ENCODE peak calls at places on chromosome 18, in five cellular contexts. Q is CD4-positive, alpha-beta T cell; N is progenitor cell of endocrine pancreas; P is MCF 10A; D is HCT116. I is an unnamed sample.

GRCh38 chr18:23881778-23882177 is 132.8 kb upstream of the TTC39C start:
- DNase-seq in Q (no peak), D (no peak), P (no peak), N (no peak), I (no peak)

GRCh38 chr18:76564636-76565237 is 69.7 kb upstream of the ZNF516 start:
- DNase-seq in P (no peak), D (no peak), Q (no peak), N (no peak), I (no peak)

GRCh38 chr18:56565596-56566355 is 72.6 kb downstream of the TXNL1 start:
- DNase-seq in P (peak), N (no peak), Q (no peak), D (no peak), I (no peak)

GRCh38 chr18:9690418-9691178 is 17.5 kb upstream of the RAB31 start:
- DNase-seq in P (no peak), Q (no peak), N (no peak), D (no peak), I (no peak)

GRCh38 chr18:46497129-46497528 is 159.9 kb downstream of the LOXHD1 start:
- DNase-seq in Q (no peak), N (peak), D (no peak), P (peak), I (peak)

GRCh38 chr18:2895391-2895790 is 48.6 kb downstream of the EMILIN2 start:
- DNase-seq in N (no peak), P (no peak), D (no peak), Q (no peak), I (no peak)

GRCh38 chr18:68847219-68847860 is 49.5 kb downstream of the CCDC102B start:
- DNase-seq in Q (no peak), D (peak), P (peak), N (no peak), I (no peak)

GRCh38 chr18:59265246-59266018 is 7.8 kb downstream of the RAX start:
- DNase-seq in D (no peak), N (no peak), P (no peak), Q (no peak), I (peak)

GRCh38 chr18:59300676-59301285 is 17.7 kb downstream of the CPLX4 start:
- DNase-seq in D (no peak), Q (no peak), P (peak), N (no peak), I (no peak)

GRCh38 chr18:5842653-5843052 is 52.7 kb downstream of the TMEM200C start:
- DNase-seq in P (no peak), D (no peak), Q (no peak), N (no peak), I (no peak)

GRCh38 chr18:59516356-59517155 is 157.5 kb upstream of the LMAN1 start:
- DNase-seq in N (no peak), D (no peak), P (peak), Q (no peak), I (peak)

GRCh38 chr18:3599861-3600260 is 149.9 kb downstream of the TGIF1 start:
- DNase-seq in N (no peak), Q (no peak), P (no peak), D (no peak), I (no peak)

GRCh38 chr18:2657788-2658458 is 2.4 kb downstream of the SMCHD1 start:
- DNase-seq in P (peak), D (peak), Q (no peak), N (no peak), I (no peak)

GRCh38 chr18:42675810-42676209 is 439.7 kb downstream of the RIT2 start:
- DNase-seq in D (no peak), N (no peak), Q (no peak), P (no peak), I (no peak)

GRCh38 chr18:58562146-58562998 is 66.5 kb downstream of the ALPK2 start:
- DNase-seq in D (no peak), P (no peak), N (no peak), Q (no peak), I (no peak)

GRCh38 chr18:71815305-71815704 is 728.8 kb downstream of the CBLN2 start:
- DNase-seq in N (no peak), Q (no peak), D (no peak), P (no peak), I (no peak)

GRCh38 chr18:50902797-50903196 is 23.9 kb downstream of the ME2 start:
- DNase-seq in D (no peak), Q (no peak), N (no peak), P (no peak), I (no peak)

GRCh38 chr18:76721207-76721996 is 101.0 kb upstream of the ZNF236 start:
- DNase-seq in D (no peak), N (no peak), Q (peak), P (no peak), I (no peak)

GRCh38 chr18:50240083-50240563 is 26.2 kb downstream of the CFAP53 start:
- DNase-seq in P (peak), N (no peak), D (peak), Q (no peak), I (no peak)

GRCh38 chr18:56637897-56638231 is 528 bp downstream of the TXNL1 start:
- DNase-seq in Q (no peak), N (no peak), D (no peak), P (no peak), I (peak)

GRCh38 chr18:23938046-23938756 is 76.4 kb upstream of the TTC39C start:
- DNase-seq in P (no peak), Q (no peak), N (no peak), D (no peak), I (no peak)

GRCh38 chr18:55321268-55322175 is 266.5 kb downstream of the TCF4 start:
- DNase-seq in Q (no peak), D (no peak), N (peak), P (peak), I (peak)

GRCh38 chr18:13006731-13007550 is 15.8 kb downstream of the CEP192 start:
- DNase-seq in Q (no peak), N (no peak), P (no peak), D (no peak), I (no peak)

GRCh38 chr18:55582325-55582724 is 5.7 kb downstream of the TCF4 start:
- DNase-seq in D (no peak), Q (no peak), N (no peak), P (no peak), I (no peak)

GRCh38 chr18:56721031-56721430 is 69.9 kb downstream of the WDR7 start:
- DNase-seq in Q (no peak), P (no peak), N (no peak), D (no peak), I (no peak)

GRCh38 chr18:78900938-78901909 is 78.4 kb upstream of the SALL3 start:
- DNase-seq in P (no peak), Q (no peak), N (no peak), D (no peak), I (no peak)

GRCh38 chr18:8153887-8154583 is 455.2 kb upstream of the RAB12 start:
- DNase-seq in N (no peak), D (no peak), P (no peak), Q (no peak), I (no peak)

GRCh38 chr18:61785588-61785987 is 107.2 kb downstream of the RNF152 start:
- DNase-seq in D (no peak), Q (no peak), N (no peak), P (no peak), I (no peak)

GRCh38 chr18:1475867-1476266 is 571.2 kb downstream of the ADCYAP1 start:
- DNase-seq in Q (no peak), D (no peak), P (no peak), N (no peak), I (no peak)

GRCh38 chr18:62187543-62188378 is 706 bp downstream of the RELCH start:
- DNase-seq in N (peak), D (no peak), Q (peak), P (peak), I (peak)

GRCh38 chr18:78632111-78632541 is 347.5 kb upstream of the SALL3 start:
- DNase-seq in Q (no peak), D (no peak), N (no peak), P (peak), I (no peak)

GRCh38 chr18:76616373-76616772 is 121.3 kb upstream of the ZNF516 start:
- DNase-seq in D (no peak), N (no peak), Q (no peak), P (no peak), I (no peak)

GRCh38 chr18:6610436-6610835 is 119.1 kb upstream of the ARHGAP28 start:
- DNase-seq in Q (no peak), D (no peak), N (no peak), P (no peak), I (no peak)

GRCh38 chr18:76553715-76554603 is 58.9 kb upstream of the ZNF516 start:
- DNase-seq in P (peak), Q (no peak), D (no peak), N (no peak), I (no peak)

GRCh38 chr18:21314721-21315120 is 72.7 kb downstream of the GREB1L start:
- DNase-seq in D (peak), Q (no peak), P (peak), N (no peak), I (no peak)

DNA sequence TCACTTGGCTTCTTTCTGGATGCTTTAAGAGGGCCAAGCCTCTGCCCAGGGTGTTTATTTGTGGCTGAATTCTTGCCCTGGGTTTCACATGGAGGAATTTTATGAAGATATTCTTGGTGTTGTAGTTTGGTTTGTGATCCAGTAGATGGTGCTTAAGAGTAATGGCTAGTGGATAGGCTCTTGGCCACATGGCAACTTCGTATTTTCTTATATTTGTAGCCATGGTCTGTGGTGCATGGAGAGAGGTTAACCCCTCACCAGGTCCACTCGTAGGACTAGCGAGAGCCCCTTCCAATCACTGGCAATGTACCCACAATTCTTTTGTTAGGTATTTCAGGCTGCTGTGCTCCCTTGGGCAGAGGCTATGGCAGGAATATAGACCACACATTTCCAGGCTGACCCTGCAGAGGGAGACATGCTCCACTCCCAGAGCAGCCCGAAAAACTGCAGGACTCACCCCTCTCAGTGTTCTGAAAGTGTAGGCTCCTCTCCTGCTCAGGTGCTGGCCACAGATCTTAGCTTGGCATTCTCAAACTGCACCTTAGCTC is 582.1 kb upstream of the SETBP1 start:
- DNase-seq in P (peak), N (no peak), Q (no peak), D (no peak), I (peak)
- TF ChIP-seq CTCF in P (peak), N (peak), Q (no peak), D (no peak), I (peak)

GRCh38 chr18:48190994-48191393 is 218.2 kb downstream of the ZBTB7C start:
- DNase-seq in Q (no peak), D (no peak), N (no peak), P (no peak), I (no peak)
- TF ChIP-seq CTCF in Q (no peak), D (no peak), N (no peak), P (no peak), I (no peak)

GRCh38 chr18:28409811-28410210 is 232.9 kb upstream of the CDH2 start:
- DNase-seq in Q (no peak), P (no peak), N (no peak), D (no peak), I (no peak)
- TF ChIP-seq CTCF in Q (no peak), P (no peak), N (no peak), D (no peak), I (no peak)

DNA sequence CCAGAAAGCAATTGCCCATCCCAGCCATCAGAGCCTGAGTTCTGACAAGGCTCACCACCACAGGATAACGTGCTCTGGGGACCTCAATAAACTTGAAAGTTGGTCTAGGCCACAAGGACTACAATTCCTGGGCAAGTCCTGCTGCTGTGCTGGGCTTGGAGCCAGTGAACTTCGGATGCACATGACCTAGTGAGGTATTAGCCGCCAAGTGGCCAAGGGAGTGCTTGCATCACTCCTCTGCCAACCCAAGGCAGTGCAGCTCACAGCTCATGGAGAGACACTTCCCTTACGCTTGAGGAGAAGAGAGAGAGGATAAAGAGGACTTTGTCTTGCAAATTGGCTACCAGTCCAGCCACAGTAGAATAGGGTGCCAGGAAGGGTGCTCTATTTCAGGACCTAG is 219.6 kb downstream of the MBD2 start:
- DNase-seq in P (peak), Q (no peak), N (no peak), D (no peak), I (no peak)
- TF ChIP-seq CTCF in P (no peak), Q (no peak), N (no peak), D (peak), I (no peak)

GRCh38 chr18:31687529-31687928 is 3.1 kb upstream of the B4GALT6 start:
- DNase-seq in N (no peak), Q (no peak), P (no peak), D (no peak), I (no peak)
- TF ChIP-seq CTCF in N (peak), Q (no peak), P (peak), D (peak), I (peak)

DNA sequence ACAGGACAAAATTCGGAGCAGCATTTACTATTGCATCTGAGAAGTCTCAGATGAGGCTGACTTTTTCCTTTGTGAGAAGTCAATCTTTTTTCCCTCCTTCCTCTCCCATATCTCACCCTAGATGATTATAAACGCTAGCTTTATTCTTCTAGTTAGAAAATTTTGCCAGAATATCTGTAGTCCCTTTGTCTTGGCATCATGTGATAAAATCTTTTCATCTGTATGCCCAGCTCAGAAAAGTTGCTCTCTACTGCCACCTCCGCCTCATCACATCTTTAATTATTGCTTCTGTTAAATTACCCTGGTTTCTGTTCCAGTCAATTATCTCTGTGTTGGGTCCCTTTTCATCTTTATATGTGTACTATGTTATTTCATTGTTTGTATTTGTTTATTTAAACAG is 210.8 kb upstream of the SLC35G4 start:
- DNase-seq in N (no peak), D (peak), P (peak), Q (no peak), I (no peak)
- TF ChIP-seq CTCF in N (peak), D (peak), P (no peak), Q (no peak), I (peak)

DNA sequence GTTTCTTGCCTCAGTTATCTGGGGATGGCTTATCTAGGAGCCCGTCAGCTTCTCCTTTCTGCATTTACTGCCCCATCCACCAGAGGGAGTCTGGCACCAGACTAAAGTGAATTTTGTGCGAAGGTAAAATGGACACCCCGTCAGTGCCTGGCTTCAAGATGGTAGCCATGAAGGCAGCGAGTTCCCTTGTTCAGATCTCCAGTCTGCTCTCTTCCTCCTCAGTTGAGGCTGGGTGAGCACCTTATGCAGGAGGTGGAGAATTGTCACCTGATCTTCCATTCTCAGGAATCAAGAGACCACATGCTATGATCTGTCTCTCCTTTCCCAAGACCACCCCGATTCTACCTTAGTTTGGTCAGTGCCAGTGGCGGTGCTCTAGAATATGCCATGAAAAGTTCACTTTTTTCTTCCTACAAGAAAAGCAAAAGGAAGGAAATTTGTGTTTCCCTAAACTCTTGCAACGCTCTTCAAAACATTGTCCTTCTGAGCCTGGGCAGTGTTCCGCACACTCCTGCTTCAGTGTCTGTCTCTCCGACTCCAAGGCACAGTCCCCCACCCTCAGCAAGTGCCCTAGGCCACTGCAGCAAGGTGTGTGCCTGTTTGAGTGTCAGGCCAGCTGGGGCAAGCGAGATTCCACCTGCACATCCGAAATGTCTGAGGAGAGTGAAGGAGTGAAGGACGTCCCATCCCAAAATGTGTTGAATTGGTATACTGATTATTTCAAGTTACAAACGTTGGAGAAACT is 168.6 kb downstream of the SS18 start:
- DNase-seq in P (peak), D (peak), Q (peak), N (no peak), I (peak)
- TF ChIP-seq CTCF in P (peak), D (peak), Q (peak), N (peak), I (peak)

DNA sequence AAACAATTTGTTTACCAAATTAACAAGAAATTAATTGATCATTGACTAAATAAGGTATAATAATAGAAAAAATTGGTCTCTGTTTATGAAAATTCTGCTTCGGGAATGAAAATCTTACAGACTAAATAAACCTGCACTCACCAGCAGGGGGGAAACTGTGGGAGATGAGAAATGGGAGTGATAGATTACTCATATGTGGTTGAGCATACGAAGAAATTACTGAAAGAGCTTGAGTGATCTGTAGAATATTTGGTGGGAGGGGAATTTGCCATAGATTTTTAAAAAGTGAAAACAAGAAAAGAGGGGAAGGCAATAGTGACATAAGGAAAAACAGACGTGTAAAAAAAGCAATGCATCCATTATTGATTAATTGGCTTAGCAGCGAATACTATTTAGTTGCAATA is 2.2 kb downstream of the HMSD start:
- DNase-seq in N (no peak), Q (no peak), D (no peak), P (peak), I (no peak)
- TF ChIP-seq CTCF in N (no peak), Q (no peak), D (peak), P (peak), I (no peak)